ENCODE peak calls at places on chromosomes 2 and 18, in eight cellular contexts. One of them, this sample, is unnamed.
A peak's percentile ranks its signal among the peaks of the same experiment; 100 is the strongest.

GRCh38 chr18:61854578-61854977 is 38.2 kb downstream of the RNF152 start:
- DNase-seq in fibroblast of mammary gland: no peak
- DNase-seq in retinal pigment epithelial cell: no peak
- DNase-seq in PC-3: no peak
- DNase-seq in hepatocyte: no peak
- DNase-seq in GM10248: no peak
- DNase-seq in CD4-positive, alpha-beta T cell: no peak
- DNase-seq in astrocyte of the spinal cord: peak; percentile 66
- DNase-seq in this sample: no peak

GRCh38 chr2:30775833-30776232 is 31.4 kb downstream of the CAPN13 start:
- DNase-seq in GM10248: no peak
- DNase-seq in retinal pigment epithelial cell: no peak
- DNase-seq in PC-3: no peak
- DNase-seq in hepatocyte: peak; percentile 40
- DNase-seq in astrocyte of the spinal cord: no peak
- DNase-seq in CD4-positive, alpha-beta T cell: no peak
- DNase-seq in fibroblast of mammary gland: no peak
- DNase-seq in this sample: no peak

GRCh38 chr2:229780856-229781773 is 66.8 kb upstream of the DNER start:
- DNase-seq in astrocyte of the spinal cord: peak; percentile 63
- DNase-seq in CD4-positive, alpha-beta T cell: no peak
- DNase-seq in GM10248: peak; percentile 45
- DNase-seq in retinal pigment epithelial cell: peak; percentile 14
- DNase-seq in hepatocyte: peak; percentile 39
- DNase-seq in PC-3: peak; percentile 59
- DNase-seq in fibroblast of mammary gland: peak; percentile 65
- DNase-seq in this sample: peak; percentile 55

GRCh38 chr2:140975237-140975636 is 1155.6 kb downstream of the LRP1B start:
- DNase-seq in fibroblast of mammary gland: peak; percentile 63
- DNase-seq in hepatocyte: no peak
- DNase-seq in GM10248: no peak
- DNase-seq in PC-3: peak; percentile 30
- DNase-seq in astrocyte of the spinal cord: no peak
- DNase-seq in CD4-positive, alpha-beta T cell: no peak
- DNase-seq in retinal pigment epithelial cell: no peak
- DNase-seq in this sample: peak; percentile 21

GRCh38 chr2:216918088-216918680 is 58.3 kb upstream of the TNP1 start:
- DNase-seq in hepatocyte: no peak
- DNase-seq in retinal pigment epithelial cell: no peak
- DNase-seq in CD4-positive, alpha-beta T cell: no peak
- DNase-seq in PC-3: peak; percentile 92
- DNase-seq in astrocyte of the spinal cord: peak; percentile 55
- DNase-seq in GM10248: no peak
- DNase-seq in fibroblast of mammary gland: peak; percentile 91
- DNase-seq in this sample: peak; percentile 89

GRCh38 chr18:59416818-59417217 is 57.8 kb upstream of the LMAN1 start:
- DNase-seq in GM10248: no peak
- DNase-seq in hepatocyte: no peak
- DNase-seq in PC-3: no peak
- DNase-seq in retinal pigment epithelial cell: no peak
- DNase-seq in astrocyte of the spinal cord: no peak
- DNase-seq in fibroblast of mammary gland: peak; percentile 33
- DNase-seq in CD4-positive, alpha-beta T cell: no peak
- DNase-seq in this sample: no peak

GRCh38 chr18:44839239-44839666 is 158.6 kb downstream of the SETBP1 start:
- DNase-seq in retinal pigment epithelial cell: no peak
- DNase-seq in hepatocyte: peak; percentile 38
- DNase-seq in CD4-positive, alpha-beta T cell: peak; percentile 39
- DNase-seq in fibroblast of mammary gland: peak; percentile 61
- DNase-seq in astrocyte of the spinal cord: peak; percentile 64
- DNase-seq in GM10248: peak; percentile 71
- DNase-seq in PC-3: peak; percentile 53
- DNase-seq in this sample: peak; percentile 86

GRCh38 chr2:99787011-99787410 is 297.2 kb upstream of the REV1 start:
- DNase-seq in CD4-positive, alpha-beta T cell: no peak
- DNase-seq in GM10248: no peak
- DNase-seq in hepatocyte: no peak
- DNase-seq in retinal pigment epithelial cell: no peak
- DNase-seq in astrocyte of the spinal cord: no peak
- DNase-seq in PC-3: no peak
- DNase-seq in fibroblast of mammary gland: no peak
- DNase-seq in this sample: no peak

GRCh38 chr2:112980537-112980936 is 2.7 kb downstream of the IL36G start:
- DNase-seq in CD4-positive, alpha-beta T cell: no peak
- DNase-seq in fibroblast of mammary gland: no peak
- DNase-seq in hepatocyte: no peak
- DNase-seq in astrocyte of the spinal cord: no peak
- DNase-seq in PC-3: no peak
- DNase-seq in GM10248: no peak
- DNase-seq in retinal pigment epithelial cell: no peak
- DNase-seq in this sample: no peak

GRCh38 chr18:78271790-78272189 is 707.8 kb upstream of the SALL3 start:
- DNase-seq in retinal pigment epithelial cell: no peak
- DNase-seq in hepatocyte: no peak
- DNase-seq in fibroblast of mammary gland: no peak
- DNase-seq in GM10248: no peak
- DNase-seq in astrocyte of the spinal cord: no peak
- DNase-seq in CD4-positive, alpha-beta T cell: no peak
- DNase-seq in PC-3: no peak
- DNase-seq in this sample: no peak

GRCh38 chr2:88097192-88097591 is 29.6 kb downstream of the SMYD1 start:
- DNase-seq in astrocyte of the spinal cord: no peak
- DNase-seq in CD4-positive, alpha-beta T cell: no peak
- DNase-seq in PC-3: no peak
- DNase-seq in retinal pigment epithelial cell: no peak
- DNase-seq in hepatocyte: no peak
- DNase-seq in GM10248: no peak
- DNase-seq in fibroblast of mammary gland: no peak
- DNase-seq in this sample: no peak

GRCh38 chr2:12819098-12819465 is 102.3 kb downstream of the TRIB2 start:
- DNase-seq in fibroblast of mammary gland: peak; percentile 99
- DNase-seq in retinal pigment epithelial cell: peak; percentile 90
- DNase-seq in GM10248: no peak
- DNase-seq in hepatocyte: peak; percentile 80
- DNase-seq in CD4-positive, alpha-beta T cell: no peak
- DNase-seq in astrocyte of the spinal cord: peak; percentile 96
- DNase-seq in PC-3: peak; percentile 91
- DNase-seq in this sample: peak; percentile 98

DNA sequence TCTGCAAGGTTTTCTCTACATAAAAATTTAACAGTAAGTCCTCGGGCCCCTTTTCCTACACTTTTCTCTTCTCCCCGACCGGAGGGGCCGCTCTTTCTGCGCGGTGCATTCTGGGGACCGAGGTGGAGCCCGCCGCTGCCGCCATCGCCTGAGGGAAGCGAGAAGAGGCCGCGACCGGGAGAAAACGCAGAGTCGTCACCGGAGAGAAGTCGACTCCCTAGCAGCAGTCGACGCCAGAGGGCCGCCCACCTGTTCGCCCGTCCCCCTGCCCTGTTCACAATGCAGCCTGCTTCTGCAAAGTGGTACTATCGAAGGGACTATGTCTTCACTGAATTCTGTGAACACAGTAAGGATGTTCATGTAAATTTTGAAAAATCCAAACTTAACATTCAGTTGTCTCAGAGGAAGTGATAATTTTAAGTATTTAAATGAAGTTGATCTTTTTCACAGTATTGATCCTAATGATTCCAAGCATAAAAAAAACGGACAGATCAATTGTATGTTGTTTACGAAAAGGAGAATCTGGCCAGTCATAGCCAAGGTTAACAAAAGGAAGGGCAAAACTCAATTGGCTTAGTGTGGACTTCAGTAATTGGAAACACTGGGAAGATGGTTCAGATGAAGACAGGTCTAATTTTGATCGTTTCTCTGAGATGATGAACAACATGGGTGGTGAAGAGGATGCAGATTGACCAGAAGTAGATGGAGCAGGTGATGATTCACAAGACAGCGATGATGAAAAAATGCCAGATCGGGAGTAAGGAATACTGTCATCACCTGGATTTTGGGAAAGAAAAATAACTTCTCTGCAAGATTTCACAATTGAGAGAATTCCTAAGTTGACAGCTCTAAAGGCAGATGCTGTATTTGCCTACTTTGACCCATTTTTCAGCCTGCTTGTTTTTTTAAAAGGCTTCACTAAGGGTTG is 55.8 kb downstream of the ASXL2 start:
- DNase-seq in GM10248: peak; percentile 18
- DNase-seq in CD4-positive, alpha-beta T cell: peak; percentile 53
- DNase-seq in astrocyte of the spinal cord: peak; percentile 25
- DNase-seq in hepatocyte: peak; percentile 26
- DNase-seq in fibroblast of mammary gland: peak; percentile 56
- DNase-seq in PC-3: no peak
- DNase-seq in retinal pigment epithelial cell: no peak
- DNase-seq in this sample: peak; percentile 12
- TF ChIP-seq CTCF in GM10248: no peak
- TF ChIP-seq CTCF in CD4-positive, alpha-beta T cell: no peak
- TF ChIP-seq CTCF in astrocyte of the spinal cord: no peak
- TF ChIP-seq CTCF in hepatocyte: no peak
- TF ChIP-seq CTCF in fibroblast of mammary gland: no peak
- TF ChIP-seq CTCF in PC-3: no peak
- TF ChIP-seq CTCF in retinal pigment epithelial cell: peak; percentile 21
- TF ChIP-seq CTCF in this sample: no peak

GRCh38 chr18:77066101-77066500 is 66.5 kb downstream of the MBP start:
- DNase-seq in GM10248: no peak
- DNase-seq in fibroblast of mammary gland: no peak
- DNase-seq in CD4-positive, alpha-beta T cell: no peak
- DNase-seq in astrocyte of the spinal cord: no peak
- DNase-seq in retinal pigment epithelial cell: no peak
- DNase-seq in PC-3: no peak
- DNase-seq in hepatocyte: no peak
- DNase-seq in this sample: no peak
- TF ChIP-seq CTCF in GM10248: no peak
- TF ChIP-seq CTCF in fibroblast of mammary gland: no peak
- TF ChIP-seq CTCF in CD4-positive, alpha-beta T cell: no peak
- TF ChIP-seq CTCF in astrocyte of the spinal cord: no peak
- TF ChIP-seq CTCF in retinal pigment epithelial cell: no peak
- TF ChIP-seq CTCF in PC-3: no peak
- TF ChIP-seq CTCF in hepatocyte: no peak
- TF ChIP-seq CTCF in this sample: no peak

GRCh38 chr2:157052685-157053224 is 204.8 kb upstream of the GALNT5 start:
- DNase-seq in CD4-positive, alpha-beta T cell: no peak
- DNase-seq in hepatocyte: peak; percentile 28
- DNase-seq in retinal pigment epithelial cell: peak; percentile 15
- DNase-seq in astrocyte of the spinal cord: peak; percentile 79
- DNase-seq in GM10248: no peak
- DNase-seq in fibroblast of mammary gland: peak; percentile 86
- DNase-seq in PC-3: peak; percentile 71
- DNase-seq in this sample: peak; percentile 75
- TF ChIP-seq CTCF in CD4-positive, alpha-beta T cell: no peak
- TF ChIP-seq CTCF in hepatocyte: no peak
- TF ChIP-seq CTCF in retinal pigment epithelial cell: no peak
- TF ChIP-seq CTCF in astrocyte of the spinal cord: no peak
- TF ChIP-seq CTCF in GM10248: no peak
- TF ChIP-seq CTCF in fibroblast of mammary gland: no peak
- TF ChIP-seq CTCF in PC-3: no peak
- TF ChIP-seq CTCF in this sample: no peak

DNA sequence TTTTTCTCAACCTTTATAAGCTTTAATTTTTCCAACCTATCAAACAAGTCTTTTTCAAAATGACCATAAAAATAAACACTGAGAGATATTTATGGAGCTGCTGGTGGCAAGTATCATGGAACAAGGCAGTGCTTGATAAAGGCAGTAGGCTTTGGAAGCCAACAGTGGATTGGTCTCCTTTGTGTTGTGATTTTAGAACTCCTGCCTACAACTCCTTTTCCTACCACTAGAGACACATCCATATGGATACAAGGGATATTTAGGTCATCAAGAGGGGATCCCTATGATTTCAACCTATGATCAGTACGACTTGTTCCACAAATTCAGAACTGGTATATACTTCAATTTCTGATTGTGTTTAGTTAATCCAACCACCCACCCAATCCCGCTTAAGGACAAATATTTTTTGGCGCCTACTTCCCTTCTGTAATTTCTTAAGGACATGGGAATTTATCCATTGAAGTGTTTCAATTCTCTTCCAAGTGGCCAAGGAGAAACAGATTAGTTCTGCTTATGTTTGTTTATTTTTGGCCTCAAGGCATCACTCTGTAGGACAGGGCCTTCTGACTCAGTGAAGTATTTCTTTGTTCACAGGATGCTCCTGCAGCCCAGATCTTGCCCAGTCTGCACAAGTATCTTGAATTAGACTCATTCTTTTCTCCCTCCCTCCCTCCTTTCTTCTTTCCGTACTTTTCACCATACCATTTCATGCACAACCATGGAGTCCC is 2119.6 kb upstream of the PIK3C3 start:
- DNase-seq in astrocyte of the spinal cord: peak; percentile 61
- DNase-seq in CD4-positive, alpha-beta T cell: no peak
- DNase-seq in retinal pigment epithelial cell: no peak
- DNase-seq in fibroblast of mammary gland: peak; percentile 11
- DNase-seq in GM10248: no peak
- DNase-seq in hepatocyte: no peak
- DNase-seq in PC-3: no peak
- DNase-seq in this sample: no peak
- TF ChIP-seq CTCF in astrocyte of the spinal cord: no peak
- TF ChIP-seq CTCF in CD4-positive, alpha-beta T cell: no peak
- TF ChIP-seq CTCF in retinal pigment epithelial cell: no peak
- TF ChIP-seq CTCF in fibroblast of mammary gland: peak; percentile 26
- TF ChIP-seq CTCF in GM10248: no peak
- TF ChIP-seq CTCF in hepatocyte: no peak
- TF ChIP-seq CTCF in PC-3: no peak
- TF ChIP-seq CTCF in this sample: no peak

DNA sequence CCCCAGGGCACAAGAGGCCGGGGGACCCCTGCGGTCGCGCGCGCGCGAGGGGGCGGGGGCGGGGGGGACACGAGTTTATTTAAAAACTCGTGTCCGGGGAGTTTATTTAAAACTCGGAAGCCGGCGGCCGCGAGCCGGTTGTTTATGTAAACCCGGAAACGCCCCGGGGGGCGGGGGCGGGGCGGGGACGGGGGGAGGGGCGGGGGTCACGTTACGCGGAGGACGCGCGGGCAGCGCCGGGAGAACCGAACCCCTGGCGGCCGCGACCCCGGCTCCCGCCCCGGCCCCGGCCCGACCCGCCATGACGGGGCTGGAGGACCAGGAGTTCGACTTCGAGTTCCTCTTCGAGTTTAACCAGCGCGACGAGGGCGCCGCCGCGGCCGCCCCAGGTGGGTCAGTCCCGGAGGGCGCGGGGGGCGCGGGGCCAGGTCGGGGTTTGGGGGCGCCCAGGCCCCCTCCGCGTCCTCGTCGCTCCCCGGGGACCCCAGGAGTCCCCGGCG is 4.4 kb downstream of the NFATC1 start:
- DNase-seq in PC-3: peak; percentile 20
- DNase-seq in retinal pigment epithelial cell: no peak
- DNase-seq in astrocyte of the spinal cord: no peak
- DNase-seq in hepatocyte: peak; percentile 71
- DNase-seq in fibroblast of mammary gland: no peak
- DNase-seq in GM10248: peak; percentile 82
- DNase-seq in CD4-positive, alpha-beta T cell: peak; percentile 70
- DNase-seq in this sample: no peak
- TF ChIP-seq CTCF in PC-3: no peak
- TF ChIP-seq CTCF in retinal pigment epithelial cell: no peak
- TF ChIP-seq CTCF in astrocyte of the spinal cord: no peak
- TF ChIP-seq CTCF in hepatocyte: no peak
- TF ChIP-seq CTCF in fibroblast of mammary gland: no peak
- TF ChIP-seq CTCF in GM10248: no peak
- TF ChIP-seq CTCF in CD4-positive, alpha-beta T cell: no peak
- TF ChIP-seq CTCF in this sample: no peak

GRCh38 chr2:102703305-102703704 is 58.5 kb upstream of the TMEM182 start:
- DNase-seq in fibroblast of mammary gland: no peak
- DNase-seq in astrocyte of the spinal cord: no peak
- DNase-seq in PC-3: no peak
- DNase-seq in retinal pigment epithelial cell: no peak
- DNase-seq in CD4-positive, alpha-beta T cell: no peak
- DNase-seq in GM10248: no peak
- DNase-seq in hepatocyte: no peak
- DNase-seq in this sample: no peak
- TF ChIP-seq CTCF in fibroblast of mammary gland: no peak
- TF ChIP-seq CTCF in astrocyte of the spinal cord: no peak
- TF ChIP-seq CTCF in PC-3: no peak
- TF ChIP-seq CTCF in retinal pigment epithelial cell: no peak
- TF ChIP-seq CTCF in CD4-positive, alpha-beta T cell: no peak
- TF ChIP-seq CTCF in GM10248: no peak
- TF ChIP-seq CTCF in hepatocyte: no peak
- TF ChIP-seq CTCF in this sample: no peak

GRCh38 chr2:119126650-119127049 is 31.9 kb downstream of the C1QL2 start:
- DNase-seq in PC-3: no peak
- DNase-seq in astrocyte of the spinal cord: no peak
- DNase-seq in CD4-positive, alpha-beta T cell: peak; percentile 31
- DNase-seq in retinal pigment epithelial cell: no peak
- DNase-seq in GM10248: peak; percentile 62
- DNase-seq in hepatocyte: peak; percentile 47
- DNase-seq in fibroblast of mammary gland: peak; percentile 12
- DNase-seq in this sample: peak; percentile 50
- TF ChIP-seq CTCF in PC-3: peak; percentile 66
- TF ChIP-seq CTCF in astrocyte of the spinal cord: peak; percentile 54
- TF ChIP-seq CTCF in CD4-positive, alpha-beta T cell: peak; percentile 49
- TF ChIP-seq CTCF in retinal pigment epithelial cell: peak; percentile 66
- TF ChIP-seq CTCF in GM10248: peak; percentile 53
- TF ChIP-seq CTCF in hepatocyte: peak; percentile 49
- TF ChIP-seq CTCF in fibroblast of mammary gland: peak; percentile 59
- TF ChIP-seq CTCF in this sample: peak; percentile 57

This sample was measured in MCF 10A.